ENCODE peak calls at places on chromosomes 11 and 22, in seven cellular contexts. One of them, this sample, is unnamed.

GRCh38 chr11:126968915-126969314 is 31.7 kb downstream of the KIRREL3 start:
- DNase-seq in colonic mucosa: no peak
- DNase-seq in CD8-positive, alpha-beta T cell: no peak
- DNase-seq in Panc1: no peak
- DNase-seq in neural progenitor cell: peak; percentile 72
- DNase-seq in uterus: no peak
- DNase-seq in adrenal gland: no peak
- DNase-seq in this sample: no peak

GRCh38 chr11:126284829-126285228 is 1.9 kb downstream of the TIRAP start:
- DNase-seq in colonic mucosa: peak; percentile 67
- DNase-seq in CD8-positive, alpha-beta T cell: peak; percentile 48
- DNase-seq in Panc1: peak; percentile 94
- DNase-seq in neural progenitor cell: no peak
- DNase-seq in uterus: peak; percentile 75
- DNase-seq in adrenal gland: peak; percentile 90
- DNase-seq in this sample: peak; percentile 78

GRCh38 chr22:46914916-46915894 is 152.8 kb downstream of the TBC1D22A start:
- DNase-seq in colonic mucosa: peak; percentile 16
- DNase-seq in CD8-positive, alpha-beta T cell: no peak
- DNase-seq in Panc1: no peak
- DNase-seq in neural progenitor cell: no peak
- DNase-seq in uterus: no peak
- DNase-seq in adrenal gland: no peak
- DNase-seq in this sample: no peak

GRCh38 chr11:1490651-1491050 is 4.1 kb upstream of the MOB2 start:
- DNase-seq in colonic mucosa: no peak
- DNase-seq in CD8-positive, alpha-beta T cell: no peak
- DNase-seq in Panc1: no peak
- DNase-seq in neural progenitor cell: no peak
- DNase-seq in uterus: no peak
- DNase-seq in adrenal gland: no peak
- DNase-seq in this sample: no peak

GRCh38 chr11:128904303-128904871 is 13.2 kb downstream of the KCNJ5 start:
- DNase-seq in colonic mucosa: no peak
- DNase-seq in CD8-positive, alpha-beta T cell: no peak
- DNase-seq in Panc1: no peak
- DNase-seq in neural progenitor cell: peak; percentile 34
- DNase-seq in uterus: no peak
- DNase-seq in adrenal gland: no peak
- DNase-seq in this sample: no peak

GRCh38 chr11:128453444-128454336 is 133.7 kb downstream of the ETS1 start:
- DNase-seq in colonic mucosa: peak; percentile 61
- DNase-seq in CD8-positive, alpha-beta T cell: no peak
- DNase-seq in Panc1: peak; percentile 46
- DNase-seq in neural progenitor cell: no peak
- DNase-seq in uterus: peak; percentile 82
- DNase-seq in adrenal gland: peak; percentile 57
- DNase-seq in this sample: peak; percentile 35

GRCh38 chr22:27918351-27919221 is 470 bp downstream of the PITPNB start:
- DNase-seq in colonic mucosa: peak; percentile 59
- DNase-seq in CD8-positive, alpha-beta T cell: peak; percentile 6
- DNase-seq in Panc1: no peak
- DNase-seq in neural progenitor cell: peak; percentile 80
- DNase-seq in uterus: peak; percentile 46
- DNase-seq in adrenal gland: peak; percentile 63
- DNase-seq in this sample: peak; percentile 50

GRCh38 chr11:31529189-31529588 is 19.6 kb downstream of the ELP4 start:
- DNase-seq in colonic mucosa: no peak
- DNase-seq in CD8-positive, alpha-beta T cell: no peak
- DNase-seq in Panc1: no peak
- DNase-seq in neural progenitor cell: no peak
- DNase-seq in uterus: no peak
- DNase-seq in adrenal gland: no peak
- DNase-seq in this sample: no peak

GRCh38 chr22:38086001-38086845 is 2.2 kb upstream of the SLC16A8 start:
- DNase-seq in colonic mucosa: no peak
- DNase-seq in CD8-positive, alpha-beta T cell: no peak
- DNase-seq in Panc1: no peak
- DNase-seq in neural progenitor cell: no peak
- DNase-seq in uterus: no peak
- DNase-seq in adrenal gland: no peak
- DNase-seq in this sample: no peak

GRCh38 chr22:38086942-38087341 is 3.0 kb upstream of the SLC16A8 start:
- DNase-seq in colonic mucosa: no peak
- DNase-seq in CD8-positive, alpha-beta T cell: no peak
- DNase-seq in Panc1: no peak
- DNase-seq in neural progenitor cell: no peak
- DNase-seq in uterus: no peak
- DNase-seq in adrenal gland: no peak
- DNase-seq in this sample: no peak

GRCh38 chr22:38083931-38084631 is at the start of gene SLC16A8:
- DNase-seq in colonic mucosa: no peak
- DNase-seq in CD8-positive, alpha-beta T cell: no peak
- DNase-seq in Panc1: no peak
- DNase-seq in neural progenitor cell: peak; percentile 83
- DNase-seq in uterus: no peak
- DNase-seq in adrenal gland: no peak
- DNase-seq in this sample: no peak

GRCh38 chr22:38085056-38085455 is 1.1 kb upstream of the SLC16A8 start:
- DNase-seq in colonic mucosa: no peak
- DNase-seq in CD8-positive, alpha-beta T cell: no peak
- DNase-seq in Panc1: no peak
- DNase-seq in neural progenitor cell: no peak
- DNase-seq in uterus: no peak
- DNase-seq in adrenal gland: no peak
- DNase-seq in this sample: no peak

GRCh38 chr22:38085501-38085900 is 1.5 kb upstream of the SLC16A8 start:
- DNase-seq in colonic mucosa: no peak
- DNase-seq in CD8-positive, alpha-beta T cell: no peak
- DNase-seq in Panc1: no peak
- DNase-seq in neural progenitor cell: no peak
- DNase-seq in uterus: no peak
- DNase-seq in adrenal gland: no peak
- DNase-seq in this sample: no peak
- H3K27ac ChIP-seq in colonic mucosa: no peak overlapping the region
- H3K27ac ChIP-seq in CD8-positive, alpha-beta T cell: no peak overlapping the region
- H3K27ac ChIP-seq in Panc1: no peak overlapping the region
- H3K27ac ChIP-seq in neural progenitor cell: no peak overlapping the region
- H3K27ac ChIP-seq in uterus: no peak overlapping the region
- H3K27ac ChIP-seq in adrenal gland: no peak overlapping the region
- H3K27ac ChIP-seq in this sample: no peak overlapping the region

GRCh38 chr22:49278357-49278756 is 549.3 kb downstream of the BRD1 start:
- DNase-seq in colonic mucosa: no peak
- DNase-seq in CD8-positive, alpha-beta T cell: no peak
- DNase-seq in Panc1: no peak
- DNase-seq in neural progenitor cell: no peak
- DNase-seq in uterus: no peak
- DNase-seq in adrenal gland: no peak
- DNase-seq in this sample: no peak
- H3K4me3 ChIP-seq in colonic mucosa: no peak overlapping the region
- H3K4me3 ChIP-seq in CD8-positive, alpha-beta T cell: no peak overlapping the region
- H3K4me3 ChIP-seq in Panc1: no peak overlapping the region
- H3K4me3 ChIP-seq in neural progenitor cell: no peak overlapping the region
- H3K4me3 ChIP-seq in uterus: no peak overlapping the region
- H3K4me3 ChIP-seq in adrenal gland: no peak overlapping the region
- H3K4me3 ChIP-seq in this sample: no peak overlapping the region

DNA sequence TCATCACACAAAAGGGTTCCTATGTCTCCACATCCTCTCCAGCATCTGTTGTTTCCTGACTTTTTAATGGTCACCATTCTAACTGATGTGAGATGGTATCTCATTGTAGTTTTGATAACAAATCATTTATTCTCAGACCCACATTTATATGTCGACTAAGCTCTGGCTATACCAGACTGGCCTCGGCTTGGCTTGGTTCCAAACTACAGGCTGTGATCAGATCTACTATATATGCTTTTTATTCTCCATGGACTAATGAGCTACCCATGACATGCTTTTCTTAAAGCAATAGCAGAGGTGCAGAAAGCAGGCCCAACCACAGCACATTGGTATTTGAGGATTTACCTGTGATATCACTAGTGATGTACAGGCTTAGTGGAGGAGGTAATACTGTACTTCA is 139.8 kb upstream of the PGR start:
- DNase-seq in colonic mucosa: no peak
- DNase-seq in CD8-positive, alpha-beta T cell: no peak
- DNase-seq in Panc1: no peak
- DNase-seq in neural progenitor cell: no peak
- DNase-seq in uterus: no peak
- DNase-seq in adrenal gland: no peak
- DNase-seq in this sample: no peak
- H3K9me3 ChIP-seq in colonic mucosa: no peaks in the 10 kb centered on the region
- H3K9me3 ChIP-seq in CD8-positive, alpha-beta T cell: no peaks in the 10 kb centered on the region
- H3K9me3 ChIP-seq in Panc1: no peaks in the 10 kb centered on the region
- H3K9me3 ChIP-seq in neural progenitor cell: no peaks in the 10 kb centered on the region
- H3K9me3 ChIP-seq in uterus: no peaks in the 10 kb centered on the region
- H3K9me3 ChIP-seq in adrenal gland: no peaks in the 10 kb centered on the region
- H3K9me3 ChIP-seq in this sample: peaks cover 4% of the 10 kb centered on the region

GRCh38 chr11:9266132-9266736 is 1.1 kb upstream of the DENND5A start:
- DNase-seq in colonic mucosa: no peak
- DNase-seq in CD8-positive, alpha-beta T cell: no peak
- DNase-seq in Panc1: no peak
- DNase-seq in neural progenitor cell: no peak
- DNase-seq in uterus: no peak
- DNase-seq in adrenal gland: no peak
- DNase-seq in this sample: no peak
- H3K27ac ChIP-seq in colonic mucosa: no peak overlapping the region
- H3K27ac ChIP-seq in CD8-positive, alpha-beta T cell: no peak overlapping the region
- H3K27ac ChIP-seq in Panc1: peak overlapping the region; percentile 88
- H3K27ac ChIP-seq in neural progenitor cell: no peak overlapping the region
- H3K27ac ChIP-seq in uterus: peak overlapping the region; percentile 99
- H3K27ac ChIP-seq in adrenal gland: no peak overlapping the region
- H3K27ac ChIP-seq in this sample: no peak overlapping the region

GRCh38 chr11:134727204-134727603 is 315.2 kb upstream of the B3GAT1 start:
- DNase-seq in colonic mucosa: no peak
- DNase-seq in CD8-positive, alpha-beta T cell: no peak
- DNase-seq in Panc1: no peak
- DNase-seq in neural progenitor cell: no peak
- DNase-seq in uterus: no peak
- DNase-seq in adrenal gland: no peak
- DNase-seq in this sample: no peak

GRCh38 chr11:134728186-134728585 is 316.1 kb upstream of the B3GAT1 start:
- DNase-seq in colonic mucosa: no peak
- DNase-seq in CD8-positive, alpha-beta T cell: no peak
- DNase-seq in Panc1: no peak
- DNase-seq in neural progenitor cell: no peak
- DNase-seq in uterus: no peak
- DNase-seq in adrenal gland: no peak
- DNase-seq in this sample: no peak

GRCh38 chr11:134725211-134725610 is 313.2 kb upstream of the B3GAT1 start:
- DNase-seq in colonic mucosa: no peak
- DNase-seq in CD8-positive, alpha-beta T cell: no peak
- DNase-seq in Panc1: no peak
- DNase-seq in neural progenitor cell: no peak
- DNase-seq in uterus: no peak
- DNase-seq in adrenal gland: no peak
- DNase-seq in this sample: no peak

GRCh38 chr11:134725939-134726639 is 314.0 kb upstream of the B3GAT1 start:
- DNase-seq in colonic mucosa: peak; percentile 42
- DNase-seq in CD8-positive, alpha-beta T cell: no peak
- DNase-seq in Panc1: no peak
- DNase-seq in neural progenitor cell: peak; percentile 40
- DNase-seq in uterus: no peak
- DNase-seq in adrenal gland: no peak
- DNase-seq in this sample: no peak

GRCh38 chr11:134727636-134728035 is 315.6 kb upstream of the B3GAT1 start:
- DNase-seq in colonic mucosa: no peak
- DNase-seq in CD8-positive, alpha-beta T cell: no peak
- DNase-seq in Panc1: no peak
- DNase-seq in neural progenitor cell: no peak
- DNase-seq in uterus: no peak
- DNase-seq in adrenal gland: no peak
- DNase-seq in this sample: no peak
- H3K4me3 ChIP-seq in colonic mucosa: no peak overlapping the region
- H3K4me3 ChIP-seq in CD8-positive, alpha-beta T cell: no peak overlapping the region
- H3K4me3 ChIP-seq in Panc1: no peak overlapping the region
- H3K4me3 ChIP-seq in neural progenitor cell: no peak overlapping the region
- H3K4me3 ChIP-seq in uterus: no peak overlapping the region
- H3K4me3 ChIP-seq in adrenal gland: no peak overlapping the region
- H3K4me3 ChIP-seq in this sample: no peak overlapping the region

DNA sequence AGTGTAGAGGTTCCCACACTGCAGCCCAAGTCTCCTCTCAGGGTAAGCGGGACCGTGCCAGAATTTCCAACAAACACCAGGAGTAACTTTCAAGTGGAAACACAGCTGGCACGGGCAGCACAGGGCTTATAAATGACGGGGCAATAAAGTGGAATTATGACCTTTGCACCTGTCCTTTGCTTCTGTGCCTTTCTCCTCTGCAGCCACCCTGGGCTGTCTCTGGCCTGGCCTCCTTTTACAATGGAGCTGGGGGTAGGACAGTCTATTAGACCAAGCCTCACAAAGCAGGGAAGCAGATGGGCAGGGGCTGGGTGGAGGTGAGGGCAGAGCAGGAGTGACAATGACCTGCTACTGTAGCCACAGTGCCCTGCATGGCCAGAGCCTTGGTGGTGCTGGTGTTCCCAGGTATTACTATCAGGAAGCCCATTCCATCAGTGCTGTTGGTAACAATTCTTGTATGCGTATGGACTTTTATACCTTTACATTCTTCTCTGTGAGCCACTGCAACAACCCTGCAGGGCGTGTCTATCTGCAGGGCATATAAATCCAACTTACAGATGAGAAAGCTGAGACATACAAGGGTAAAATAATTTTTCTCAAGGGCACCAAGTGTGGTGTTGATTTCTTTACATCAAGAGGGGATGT is 387.8 kb downstream of the CTTN start:
- DNase-seq in colonic mucosa: peak; percentile 52
- DNase-seq in CD8-positive, alpha-beta T cell: no peak
- DNase-seq in Panc1: no peak
- DNase-seq in neural progenitor cell: no peak
- DNase-seq in uterus: no peak
- DNase-seq in adrenal gland: no peak
- DNase-seq in this sample: no peak
- H3K9me3 ChIP-seq in colonic mucosa: no peaks in the 10 kb centered on the region
- H3K9me3 ChIP-seq in CD8-positive, alpha-beta T cell: no peaks in the 10 kb centered on the region
- H3K9me3 ChIP-seq in Panc1: no peaks in the 10 kb centered on the region
- H3K9me3 ChIP-seq in neural progenitor cell: no peaks in the 10 kb centered on the region
- H3K9me3 ChIP-seq in uterus: no peaks in the 10 kb centered on the region
- H3K9me3 ChIP-seq in adrenal gland: no peaks in the 10 kb centered on the region
- H3K9me3 ChIP-seq in this sample: no peaks in the 10 kb centered on the region

GRCh38 chr22:19290400-19291217 is 910 bp downstream of the CLTCL1 start:
- DNase-seq in colonic mucosa: no peak
- DNase-seq in CD8-positive, alpha-beta T cell: no peak
- DNase-seq in Panc1: no peak
- DNase-seq in neural progenitor cell: no peak
- DNase-seq in uterus: no peak
- DNase-seq in adrenal gland: peak; percentile 36
- DNase-seq in this sample: no peak

GRCh38 chr22:19289475-19290161 is 1.9 kb downstream of the CLTCL1 start:
- DNase-seq in colonic mucosa: no peak
- DNase-seq in CD8-positive, alpha-beta T cell: no peak
- DNase-seq in Panc1: no peak
- DNase-seq in neural progenitor cell: no peak
- DNase-seq in uterus: no peak
- DNase-seq in adrenal gland: no peak
- DNase-seq in this sample: no peak

GRCh38 chr22:19291218-19291579 is 320 bp downstream of the CLTCL1 start:
- DNase-seq in colonic mucosa: peak; percentile 28
- DNase-seq in CD8-positive, alpha-beta T cell: peak; percentile 4
- DNase-seq in Panc1: no peak
- DNase-seq in neural progenitor cell: peak; percentile 73
- DNase-seq in uterus: peak; percentile 28
- DNase-seq in adrenal gland: peak; percentile 60
- DNase-seq in this sample: no peak

GRCh38 chr22:19291580-19292261 is at the start of gene CLTCL1:
- DNase-seq in colonic mucosa: peak; percentile 79
- DNase-seq in CD8-positive, alpha-beta T cell: peak; percentile 40
- DNase-seq in Panc1: no peak
- DNase-seq in neural progenitor cell: peak; percentile 96
- DNase-seq in uterus: peak; percentile 78
- DNase-seq in adrenal gland: peak; percentile 88
- DNase-seq in this sample: peak; percentile 63

GRCh38 chr22:19292262-19293230 is 1.0 kb upstream of the CLTCL1 start:
- DNase-seq in colonic mucosa: peak; percentile 28
- DNase-seq in CD8-positive, alpha-beta T cell: no peak
- DNase-seq in Panc1: no peak
- DNase-seq in neural progenitor cell: no peak
- DNase-seq in uterus: peak; percentile 65
- DNase-seq in adrenal gland: peak; percentile 72
- DNase-seq in this sample: no peak
- H3K27ac ChIP-seq in colonic mucosa: peak overlapping the region; percentile 16
- H3K27ac ChIP-seq in CD8-positive, alpha-beta T cell: peak overlapping the region; percentile 55
- H3K27ac ChIP-seq in Panc1: peak overlapping the region; percentile 86
- H3K27ac ChIP-seq in neural progenitor cell: no peak overlapping the region
- H3K27ac ChIP-seq in uterus: peak overlapping the region; percentile 73
- H3K27ac ChIP-seq in adrenal gland: peak overlapping the region; percentile 88
- H3K27ac ChIP-seq in this sample: peak overlapping the region; percentile 58

This sample was measured in CD4-positive, alpha-beta memory T cell.